ENCODE peak calls at places on chromosome 21, in nine cellular contexts. A is AG08395; B is skeletal muscle cell; W is NCI-H2171 treated with DMSO at 0.1 percent for 48 hours; Z is activated T-cell treated with anti-CD3 and anti-CD28 coated beads, Interleukin-2, amount 50 U/mL, for 48 hours; U is KBM-7; L is heart left ventricle; Q is cardiac fibroblast; X is iPS DF 6.9. R is an unnamed sample.
A peak's percentile ranks its signal among the peaks of the same experiment; 100 is the strongest.

GRCh38 chr21:16419188-16419874 is 689.5 kb downstream of the USP25 start:
- DNase-seq in A (peak; percentile 11), B (peak; percentile 79), W (no peak), Z (no peak), U (no peak), L (peak; percentile 90), Q (peak; percentile 83), X (no peak), R (peak; percentile 4)

GRCh38 chr21:43211085-43212071 is 42.6 kb downstream of the CRYAA start:
- DNase-seq in A (no peak), B (no peak), W (no peak), Z (peak; percentile 11), U (no peak), L (peak; percentile 68), Q (no peak), X (no peak), R (no peak)

GRCh38 chr21:45490049-45490731 is 52.0 kb downstream of the SLC19A1 start:
- DNase-seq in A (no peak), B (no peak), W (no peak), Z (no peak), U (no peak), L (no peak), Q (no peak), X (no peak), R (no peak)

GRCh38 chr21:29005696-29006095 is 13.0 kb upstream of the LTN1 start:
- DNase-seq in A (no peak), B (no peak), W (no peak), Z (no peak), U (no peak), L (no peak), Q (no peak), X (no peak), R (no peak)

GRCh38 chr21:18985584-18985983 is 582.0 kb upstream of the TMPRSS15 start:
- DNase-seq in A (no peak), B (no peak), W (no peak), Z (no peak), U (no peak), L (no peak), Q (no peak), X (no peak), R (no peak)

GRCh38 chr21:43787180-43787533 is 2.2 kb upstream of the RRP1 start:
- DNase-seq in A (no peak), B (no peak), W (no peak), Z (no peak), U (no peak), L (no peak), Q (no peak), X (no peak), R (no peak)

GRCh38 chr21:44897326-44898010 is 23.2 kb downstream of the ITGB2 start:
- DNase-seq in A (no peak), B (no peak), W (no peak), Z (no peak), U (no peak), L (peak; percentile 30), Q (no peak), X (no peak), R (no peak)

GRCh38 chr21:42381347-42381984 is 14.4 kb downstream of the TMPRSS3 start:
- DNase-seq in A (peak; percentile 30), B (no peak), W (peak; percentile 57), Z (peak; percentile 71), U (no peak), L (no peak), Q (peak; percentile 61), X (peak; percentile 25), R (no peak)

GRCh38 chr21:31524140-31524539 is 135.4 kb upstream of the SOD1 start:
- DNase-seq in A (no peak), B (no peak), W (no peak), Z (no peak), U (no peak), L (no peak), Q (no peak), X (no peak), R (no peak)

GRCh38 chr21:34886554-34887385 is 162.3 kb downstream of the RUNX1 start:
- DNase-seq in A (no peak), B (no peak), W (peak; percentile 2), Z (peak; percentile 47), U (peak; percentile 40), L (peak; percentile 36), Q (no peak), X (no peak), R (peak; percentile 45)

GRCh38 chr21:21034046-21034445 is 35.8 kb downstream of the NCAM2 start:
- DNase-seq in A (no peak), B (no peak), W (no peak), Z (no peak), U (no peak), L (no peak), Q (no peak), X (no peak), R (no peak)

GRCh38 chr21:27633631-27634030 is 666.7 kb upstream of the ADAMTS5 start:
- DNase-seq in A (no peak), B (no peak), W (no peak), Z (no peak), U (no peak), L (no peak), Q (no peak), X (no peak), R (no peak)

GRCh38 chr21:45763074-45763473 is 119.5 kb downstream of the PCBP3 start:
- DNase-seq in A (no peak), B (no peak), W (no peak), Z (no peak), U (no peak), L (no peak), Q (no peak), X (no peak), R (no peak)

GRCh38 chr21:29499734-29500343 is 201.1 kb downstream of the BACH1 start:
- DNase-seq in A (peak; percentile 21), B (no peak), W (peak; percentile 62), Z (no peak), U (peak; percentile 76), L (no peak), Q (peak; percentile 59), X (peak; percentile 72), R (peak; percentile 30)

GRCh38 chr21:44482581-44483287 is 27.4 kb downstream of the LRRC3 start:
- DNase-seq in A (no peak), B (no peak), W (no peak), Z (no peak), U (no peak), L (no peak), Q (no peak), X (no peak), R (no peak)

GRCh38 chr21:26409735-26410134 is 163.4 kb downstream of the CYYR1 start:
- DNase-seq in A (peak; percentile 19), B (no peak), W (no peak), Z (no peak), U (no peak), L (no peak), Q (no peak), X (no peak), R (no peak)

GRCh38 chr21:44527156-44527982 is 12.6 kb downstream of the KRTAP10-1 start:
- DNase-seq in A (no peak), B (no peak), W (no peak), Z (no peak), U (no peak), L (no peak), Q (no peak), X (no peak), R (no peak)

GRCh38 chr21:45865106-45865835 is 116.3 kb upstream of the COL6A1 start:
- DNase-seq in A (peak; percentile 71), B (peak; percentile 69), W (no peak), Z (no peak), U (no peak), L (no peak), Q (peak; percentile 95), X (no peak), R (peak; percentile 58)

GRCh38 chr21:31862078-31862477 is 10.7 kb upstream of the HUNK start:
- DNase-seq in A (no peak), B (no peak), W (no peak), Z (no peak), U (no peak), L (no peak), Q (no peak), X (no peak), R (no peak)

GRCh38 chr21:16040601-16041000 is 310.8 kb downstream of the USP25 start:
- DNase-seq in A (peak; percentile 3), B (no peak), W (no peak), Z (no peak), U (no peak), L (no peak), Q (peak; percentile 75), X (no peak), R (no peak)

GRCh38 chr21:33732038-33732437 is 89.7 kb downstream of the ITSN1 start:
- DNase-seq in A (no peak), B (no peak), W (no peak), Z (no peak), U (no peak), L (no peak), Q (no peak), X (no peak), R (no peak)

GRCh38 chr21:14080040-14080763 is 130.6 kb downstream of the LIPI start:
- DNase-seq in A (no peak), B (no peak), W (no peak), Z (no peak), U (no peak), L (no peak), Q (no peak), X (no peak), R (no peak)